ENCODE peak calls at places on chromosomes 13 and 19, in eight cellular contexts. M, K, L, D, I, G, P and C are unnamed samples.

GRCh38 chr19:48569814-48570213 is 17.8 kb downstream of the SULT2B1 start:
- DNase-seq in M (no peak), K (no peak), L (no peak), D (no peak), I (no peak), G (no peak), P (no peak), C (no peak)

GRCh38 chr19:4456566-4456842 is 1.1 kb downstream of the UBXN6 start:
- DNase-seq in M (no peak), K (no peak), L (no peak), D (no peak), I (peak; percentile 52), G (no peak), P (no peak), C (no peak)

GRCh38 chr19:13987101-13987890 is 18.8 kb downstream of the RFX1 start:
- DNase-seq in M (no peak), K (no peak), L (no peak), D (no peak), I (no peak), G (peak; percentile 67), P (no peak), C (no peak)

GRCh38 chr19:52662631-52663030 is 24.5 kb upstream of the ZNF83 start:
- DNase-seq in M (no peak), K (no peak), L (no peak), D (no peak), I (no peak), G (no peak), P (no peak), C (no peak)

GRCh38 chr13:48302920-48303330 is 626 bp upstream of the RB1 start:
- DNase-seq in M (no peak), K (no peak), L (no peak), D (no peak), I (no peak), G (no peak), P (no peak), C (no peak)

GRCh38 chr13:99072356-99072755 is 94.5 kb upstream of the DOCK9 start:
- DNase-seq in M (no peak), K (no peak), L (no peak), D (no peak), I (no peak), G (no peak), P (no peak), C (no peak)

GRCh38 chr19:12111176-12111575 is 29.0 kb downstream of the ZNF20 start:
- DNase-seq in M (no peak), K (no peak), L (no peak), D (no peak), I (no peak), G (no peak), P (no peak), C (no peak)

GRCh38 chr13:24745861-24746617 is 17.9 kb upstream of the RNF17 start:
- DNase-seq in M (no peak), K (no peak), L (no peak), D (no peak), I (no peak), G (no peak), P (peak; percentile 61), C (no peak)

GRCh38 chr19:10552596-10553053 is 8.9 kb downstream of the ATG4D start:
- DNase-seq in M (no peak), K (no peak), L (peak; percentile 60), D (no peak), I (no peak), G (no peak), P (no peak), C (no peak)

GRCh38 chr19:54188224-54188871 is 1.0 kb downstream of the MBOAT7 start:
- DNase-seq in M (no peak), K (no peak), L (no peak), D (no peak), I (peak; percentile 60), G (peak; percentile 47), P (no peak), C (no peak)

GRCh38 chr13:31947506-31947905 is 84.1 kb upstream of the FRY start:
- DNase-seq in M (no peak), K (no peak), L (no peak), D (no peak), I (no peak), G (no peak), P (no peak), C (no peak)

GRCh38 chr19:18208098-18208951 is 4.5 kb upstream of the RAB3A start:
- DNase-seq in M (peak; percentile 65), K (no peak), L (no peak), D (peak; percentile 48), I (peak; percentile 90), G (no peak), P (no peak), C (no peak)

GRCh38 chr13:77001540-77001939 is 9.7 kb downstream of the CLN5 start:
- DNase-seq in M (no peak), K (no peak), L (no peak), D (no peak), I (no peak), G (no peak), P (no peak), C (no peak)

GRCh38 chr13:77000475-77000874 is 8.6 kb downstream of the CLN5 start:
- DNase-seq in M (no peak), K (no peak), L (no peak), D (no peak), I (no peak), G (no peak), P (no peak), C (no peak)

GRCh38 chr13:77001963-77002587 is 10.2 kb downstream of the CLN5 start:
- DNase-seq in M (no peak), K (no peak), L (no peak), D (no peak), I (no peak), G (no peak), P (no peak), C (no peak)

GRCh38 chr13:77002590-77003190 is 10.8 kb downstream of the CLN5 start:
- DNase-seq in M (no peak), K (no peak), L (no peak), D (no peak), I (no peak), G (no peak), P (no peak), C (no peak)
- TF ChIP-seq CTCF in M (peak; percentile 83), K (peak; percentile 43), L (peak; percentile 80), D (peak; percentile 74), I (peak; percentile 63), G (peak; percentile 11), P (no peak), C (peak; percentile 58)

DNA sequence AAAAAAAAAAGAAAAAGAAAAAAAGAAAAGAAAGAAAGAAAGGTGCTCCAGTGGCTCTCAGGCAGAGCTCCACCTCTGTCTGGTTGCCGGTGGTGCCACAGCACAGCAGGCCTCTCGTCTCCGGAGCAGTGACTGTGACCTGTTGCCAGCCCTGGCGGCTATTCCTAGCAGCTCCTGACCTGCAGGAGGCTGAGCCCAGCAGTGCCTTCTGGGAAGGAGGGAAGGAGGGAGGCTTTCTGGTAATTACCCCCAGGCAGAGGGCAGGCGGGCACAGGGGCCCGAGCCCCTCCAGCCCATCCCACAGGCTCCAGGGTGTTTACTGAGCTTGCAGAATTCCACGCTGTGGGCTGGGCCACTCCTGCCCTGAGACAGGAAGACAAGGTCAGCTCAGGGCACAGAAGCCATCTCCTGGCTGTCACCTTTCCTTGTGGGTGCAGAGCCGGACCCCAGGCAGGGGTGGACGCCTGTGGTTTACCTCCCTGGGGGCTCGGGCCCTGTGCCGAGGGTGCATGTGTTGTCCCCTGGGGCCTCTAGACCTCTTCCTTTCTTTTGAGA is 77.9 kb downstream of the GNG7 start:
- DNase-seq in M (no peak), K (no peak), L (peak; percentile 46), D (no peak), I (no peak), G (no peak), P (no peak), C (no peak)
- H3K4me3 ChIP-seq in M (no peak overlapping the region), K (no peak overlapping the region), L (no peak overlapping the region), D (no peak overlapping the region), I (no peak overlapping the region), G (no peak overlapping the region), P (no peak overlapping the region), C (no peak overlapping the region)

GRCh38 chr19:38619361-38620174 is 580 bp downstream of the EIF3K start:
- DNase-seq in M (no peak), K (no peak), L (no peak), D (no peak), I (no peak), G (no peak), P (no peak), C (no peak)
- TF ChIP-seq CTCF in M (no peak), K (no peak), L (no peak), D (no peak), I (no peak), G (no peak), P (no peak), C (no peak)

GRCh38 chr19:41228486-41228885 is 9.5 kb downstream of the AXL start:
- DNase-seq in M (no peak), K (no peak), L (no peak), D (no peak), I (no peak), G (no peak), P (no peak), C (no peak)

GRCh38 chr19:41225238-41226052 is 6.4 kb downstream of the AXL start:
- DNase-seq in M (peak; percentile 97), K (peak; percentile 91), L (peak; percentile 80), D (peak; percentile 98), I (peak; percentile 99), G (peak; percentile 50), P (peak; percentile 92), C (no peak)

GRCh38 chr19:41226053-41226873 is 7.2 kb downstream of the AXL start:
- DNase-seq in M (peak; percentile 85), K (peak; percentile 34), L (peak; percentile 82), D (peak; percentile 26), I (peak; percentile 66), G (peak; percentile 51), P (peak; percentile 93), C (no peak)

GRCh38 chr19:41224632-41225031 is 5.6 kb downstream of the AXL start:
- DNase-seq in M (no peak), K (no peak), L (no peak), D (no peak), I (no peak), G (no peak), P (no peak), C (no peak)

GRCh38 chr19:41226874-41227390 is 7.9 kb downstream of the AXL start:
- DNase-seq in M (no peak), K (no peak), L (no peak), D (no peak), I (no peak), G (no peak), P (peak; percentile 57), C (no peak)
- H3K4me3 ChIP-seq in M (peak overlapping the region; percentile 43), K (peak overlapping the region; percentile 74), L (peak overlapping the region; percentile 62), D (no peak overlapping the region), I (peak overlapping the region; percentile 31), G (no peak overlapping the region), P (no peak overlapping the region), C (no peak overlapping the region)